ENCODE peak calls at places on chromosomes 12 and 14, in seven cellular contexts. F, U, V, P, I, X and Z are unnamed samples.

GRCh38 chr14:77139540-77140342 is 1.9 kb downstream of the ZDHHC22 start:
- DNase-seq in F (no peak), U (peak; percentile 31), V (no peak), P (peak; percentile 27), I (peak; percentile 79), X (no peak), Z (no peak)

GRCh38 chr12:123237646-123238329 is 4.6 kb downstream of the MTRFR start:
- DNase-seq in F (peak; percentile 48), U (peak; percentile 86), V (peak; percentile 85), P (peak; percentile 83), I (peak; percentile 76), X (peak; percentile 72), Z (peak; percentile 14)

GRCh38 chr14:103001226-103001625 is 56.1 kb downstream of the CDC42BPB start:
- DNase-seq in F (no peak), U (no peak), V (no peak), P (no peak), I (no peak), X (no peak), Z (no peak)

GRCh38 chr14:72614365-72614764 is 279.5 kb downstream of the DPF3 start:
- DNase-seq in F (no peak), U (no peak), V (no peak), P (no peak), I (no peak), X (no peak), Z (no peak)

GRCh38 chr14:74566174-74567125 is 45.6 kb downstream of the LTBP2 start:
- DNase-seq in F (no peak), U (peak; percentile 95), V (peak; percentile 39), P (no peak), I (no peak), X (no peak), Z (no peak)

GRCh38 chr14:104986487-104987164 is 1.0 kb downstream of the CLBA1 start:
- DNase-seq in F (no peak), U (no peak), V (no peak), P (no peak), I (no peak), X (no peak), Z (no peak)

GRCh38 chr14:99481745-99482099 is 513 bp downstream of the CCNK start:
- DNase-seq in F (no peak), U (peak; percentile 61), V (peak; percentile 49), P (peak; percentile 52), I (no peak), X (no peak), Z (no peak)

GRCh38 chr14:61179776-61180398 is 101.3 kb downstream of the TMEM30B start:
- DNase-seq in F (no peak), U (no peak), V (peak; percentile 42), P (peak; percentile 35), I (no peak), X (no peak), Z (no peak)

GRCh38 chr12:57276935-57277563 is 26.1 kb upstream of the STAC3 start:
- DNase-seq in F (no peak), U (peak; percentile 16), V (peak; percentile 40), P (peak; percentile 60), I (peak; percentile 42), X (no peak), Z (no peak)

GRCh38 chr12:10726945-10727344 is 3.8 kb upstream of the YBX3 start:
- DNase-seq in F (no peak), U (peak; percentile 57), V (no peak), P (no peak), I (no peak), X (no peak), Z (no peak)

GRCh38 chr14:65847065-65847847 is 434.7 kb downstream of the FUT8 start:
- DNase-seq in F (no peak), U (no peak), V (no peak), P (no peak), I (no peak), X (no peak), Z (no peak)

GRCh38 chr14:99737451-99737951 is 53.4 kb downstream of the CYP46A1 start:
- DNase-seq in F (no peak), U (peak; percentile 50), V (peak; percentile 49), P (no peak), I (peak; percentile 44), X (peak; percentile 85), Z (no peak)

GRCh38 chr12:15693233-15693911 is 95.8 kb downstream of the EPS8 start:
- DNase-seq in F (no peak), U (peak; percentile 30), V (peak; percentile 54), P (peak; percentile 63), I (no peak), X (no peak), Z (no peak)

GRCh38 chr12:102441077-102441596 is 39.2 kb downstream of the IGF1 start:
- DNase-seq in F (no peak), U (no peak), V (no peak), P (no peak), I (no peak), X (no peak), Z (no peak)

GRCh38 chr12:113154351-113154973 is 4.9 kb downstream of the CFAP73 start:
- DNase-seq in F (no peak), U (peak; percentile 38), V (peak; percentile 11), P (peak; percentile 30), I (peak; percentile 58), X (no peak), Z (no peak)

GRCh38 chr12:12098689-12099010 is 27.9 kb downstream of the BCL2L14 start:
- DNase-seq in F (no peak), U (no peak), V (no peak), P (no peak), I (no peak), X (no peak), Z (no peak)

GRCh38 chr12:12095016-12095415 is 24.3 kb downstream of the BCL2L14 start:
- DNase-seq in F (no peak), U (no peak), V (no peak), P (peak; percentile 57), I (no peak), X (no peak), Z (no peak)

GRCh38 chr12:12097821-12098688 is 27.3 kb downstream of the BCL2L14 start:
- DNase-seq in F (no peak), U (no peak), V (peak; percentile 69), P (no peak), I (no peak), X (no peak), Z (no peak)

GRCh38 chr12:12094481-12094880 is 23.7 kb downstream of the BCL2L14 start:
- DNase-seq in F (no peak), U (no peak), V (no peak), P (peak; percentile 2), I (no peak), X (no peak), Z (no peak)

GRCh38 chr12:12099102-12099501 is 28.4 kb downstream of the BCL2L14 start:
- DNase-seq in F (no peak), U (no peak), V (no peak), P (peak; percentile 26), I (peak; percentile 24), X (no peak), Z (no peak)
- H3K4me3 ChIP-seq in F (no peak overlapping the region), U (no peak overlapping the region), V (no peak overlapping the region), P (no peak overlapping the region), I (no peak overlapping the region), X (no peak overlapping the region), Z (no peak overlapping the region)

GRCh38 chr14:22427771-22428228 is 161.2 kb downstream of the DAD1 start:
- DNase-seq in F (no peak), U (peak; percentile 69), V (peak; percentile 91), P (peak; percentile 83), I (no peak), X (no peak), Z (no peak)

GRCh38 chr14:22432348-22432976 is 156.6 kb downstream of the DAD1 start:
- DNase-seq in F (no peak), U (peak; percentile 93), V (peak; percentile 95), P (peak; percentile 98), I (peak; percentile 15), X (no peak), Z (peak; percentile 95)

GRCh38 chr14:22426711-22427110 is 162.3 kb downstream of the DAD1 start:
- DNase-seq in F (no peak), U (no peak), V (no peak), P (no peak), I (no peak), X (no peak), Z (no peak)

GRCh38 chr14:22429546-22429945 is 159.5 kb downstream of the DAD1 start:
- DNase-seq in F (no peak), U (no peak), V (no peak), P (no peak), I (no peak), X (no peak), Z (no peak)

GRCh38 chr14:22428681-22429315 is 160.2 kb downstream of the DAD1 start:
- DNase-seq in F (no peak), U (peak; percentile 22), V (peak; percentile 59), P (peak; percentile 64), I (no peak), X (no peak), Z (no peak)
- TF ChIP-seq CTCF in F (no peak), U (no peak), V (no peak), P (no peak), I (no peak), X (no peak), Z (no peak)

DNA sequence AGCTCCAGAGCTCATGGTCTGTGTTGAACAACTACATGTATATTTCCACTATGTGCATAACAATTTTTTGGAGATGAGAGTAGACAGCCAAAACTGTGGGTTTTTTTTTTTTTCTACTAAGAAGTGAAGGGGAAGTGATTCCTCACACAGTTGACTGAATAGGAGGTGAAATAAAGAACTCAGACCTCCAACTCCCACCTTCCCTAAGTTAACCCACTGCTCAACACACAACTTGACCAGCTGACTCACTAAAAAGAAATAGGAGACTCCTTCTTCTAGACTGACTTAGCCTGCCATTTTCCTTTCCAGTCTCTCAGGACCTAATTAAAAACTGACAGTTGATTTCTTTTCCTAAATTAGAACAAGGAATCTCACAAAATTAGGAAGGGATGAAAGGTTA is 1.7 kb downstream of the M6PR start:
- DNase-seq in F (no peak), U (no peak), V (no peak), P (no peak), I (no peak), X (no peak), Z (no peak)
- H3K4me3 ChIP-seq in F (peak overlapping the region; percentile 82), U (no peak overlapping the region), V (peak overlapping the region; percentile 11), P (no peak overlapping the region), I (peak overlapping the region; percentile 99), X (peak overlapping the region; percentile 95), Z (peak overlapping the region; percentile 97)

DNA sequence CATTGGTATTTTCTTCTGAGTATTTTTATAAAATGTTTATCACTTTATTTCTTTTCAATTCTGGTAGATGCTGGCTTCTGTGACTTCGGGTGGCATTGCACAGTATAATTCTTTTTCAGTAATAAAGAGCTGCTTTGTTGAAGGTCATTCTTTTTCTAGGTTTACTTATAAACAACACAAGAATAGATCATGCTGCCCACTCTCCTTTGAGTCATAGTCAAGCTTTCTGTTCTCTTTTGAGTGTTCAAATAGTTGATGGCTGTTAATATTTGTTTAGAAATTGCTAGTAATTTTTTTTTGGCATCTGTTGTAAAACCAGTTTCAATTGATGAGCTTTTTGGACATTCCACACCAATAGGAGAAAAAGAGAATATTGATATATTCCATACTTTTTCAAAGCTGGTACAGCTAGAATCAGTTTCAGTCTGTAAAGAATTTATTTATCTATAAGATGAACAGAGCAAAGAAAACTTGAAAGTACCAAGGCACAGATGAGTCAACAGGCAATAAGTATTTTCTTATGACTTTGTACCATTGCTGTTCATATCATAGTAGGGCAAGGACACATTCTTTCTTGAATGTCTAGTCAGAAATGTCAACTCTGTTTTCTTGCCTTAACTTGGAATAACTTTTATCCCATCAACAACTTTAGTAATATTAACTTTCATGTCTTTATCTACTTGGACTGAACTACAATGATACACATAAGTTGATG is 513.0 kb upstream of the SEL1L start:
- DNase-seq in F (no peak), U (no peak), V (no peak), P (no peak), I (no peak), X (no peak), Z (no peak)
- TF ChIP-seq CTCF in F (no peak), U (no peak), V (no peak), P (no peak), I (no peak), X (no peak), Z (no peak)

GRCh38 chr14:36582011-36582873 is at the start of gene NKX2-8:
- DNase-seq in F (no peak), U (peak; percentile 25), V (no peak), P (no peak), I (no peak), X (peak; percentile 70), Z (no peak)
- H3K4me3 ChIP-seq in F (peak within 1 kb of the TSS; percentile 70), U (peak within 1 kb of the TSS; percentile 66), V (peak within 1 kb of the TSS; percentile 54), P (peak within 1 kb of the TSS; percentile 43), I (no peak within 1 kb of the TSS), X (peak within 1 kb of the TSS; percentile 42), Z (peak within 1 kb of the TSS; percentile 42)